ENCODE peak calls at places on chromosomes 3 and 15, in four cellular contexts. D, J, M and Q are unnamed samples.

GRCh38 chr15:79027532-79028410 is 62.8 kb downstream of the RASGRF1 start:
- DNase-seq in D (no peak), J (no peak), M (no peak), Q (no peak)

GRCh38 chr15:43225201-43225949 is 4.6 kb upstream of the EPB42 start:
- DNase-seq in D (no peak), J (peak; percentile 45), M (peak; percentile 78), Q (no peak)

GRCh38 chr15:74419432-74419831 is 14.3 kb downstream of the SEMA7A start:
- DNase-seq in D (no peak), J (no peak), M (no peak), Q (no peak)

GRCh38 chr3:10511809-10512494 is 6.6 kb upstream of the ATP2B2 start:
- DNase-seq in D (no peak), J (no peak), M (peak; percentile 47), Q (no peak)

GRCh38 chr3:109234300-109234699 is 82.0 kb downstream of the DPPA2 start:
- DNase-seq in D (no peak), J (no peak), M (no peak), Q (no peak)

GRCh38 chr3:192082733-192083660 is 622.0 kb downstream of the PYDC2 start:
- DNase-seq in D (no peak), J (no peak), M (no peak), Q (no peak)

GRCh38 chr3:52140000-52140399 is 14.2 kb downstream of the POC1A start:
- DNase-seq in D (peak; percentile 76), J (no peak), M (no peak), Q (no peak)

GRCh38 chr3:126522363-126522788 is 1.6 kb upstream of the CHST13 start:
- DNase-seq in D (peak; percentile 55), J (no peak), M (peak; percentile 58), Q (peak; percentile 45)

GRCh38 chr15:47987908-47988532 is 132.8 kb upstream of the SLC24A5 start:
- DNase-seq in D (no peak), J (no peak), M (peak; percentile 81), Q (no peak)

GRCh38 chr3:32593903-32594525 is 23.4 kb upstream of the DYNC1LI1 start:
- DNase-seq in D (no peak), J (no peak), M (peak; percentile 70), Q (no peak)

GRCh38 chr3:194132465-194133358 is 3.2 kb upstream of the HES1 start:
- DNase-seq in D (no peak), J (peak; percentile 97), M (peak; percentile 16), Q (no peak)

GRCh38 chr3:50268703-50269451 is at the start of gene SEMA3B:
- DNase-seq in D (peak; percentile 69), J (peak; percentile 86), M (no peak), Q (no peak)

GRCh38 chr15:29937956-29938355 is 115.7 kb upstream of the TJP1 start:
- DNase-seq in D (no peak), J (peak; percentile 81), M (peak; percentile 29), Q (no peak)

GRCh38 chr3:31307131-31307785 is 225.5 kb upstream of the STT3B start:
- DNase-seq in D (no peak), J (no peak), M (peak; percentile 50), Q (no peak)

GRCh38 chr3:45153658-45154437 is 7.7 kb upstream of the CDCP1 start:
- DNase-seq in D (no peak), J (peak; percentile 66), M (peak; percentile 75), Q (no peak)

GRCh38 chr3:45152307-45152706 is 6.1 kb upstream of the CDCP1 start:
- DNase-seq in D (no peak), J (no peak), M (no peak), Q (no peak)

GRCh38 chr3:45148921-45149320 is 2.7 kb upstream of the CDCP1 start:
- DNase-seq in D (no peak), J (no peak), M (no peak), Q (no peak)

GRCh38 chr3:45151100-45151499 is 4.9 kb upstream of the CDCP1 start:
- DNase-seq in D (no peak), J (no peak), M (no peak), Q (no peak)

GRCh38 chr3:45154641-45155147 is 8.5 kb upstream of the CDCP1 start:
- DNase-seq in D (no peak), J (peak; percentile 93), M (no peak), Q (no peak)
- TF ChIP-seq CTCF in D (no peak), J (no peak), M (no peak), Q (no peak)

DNA sequence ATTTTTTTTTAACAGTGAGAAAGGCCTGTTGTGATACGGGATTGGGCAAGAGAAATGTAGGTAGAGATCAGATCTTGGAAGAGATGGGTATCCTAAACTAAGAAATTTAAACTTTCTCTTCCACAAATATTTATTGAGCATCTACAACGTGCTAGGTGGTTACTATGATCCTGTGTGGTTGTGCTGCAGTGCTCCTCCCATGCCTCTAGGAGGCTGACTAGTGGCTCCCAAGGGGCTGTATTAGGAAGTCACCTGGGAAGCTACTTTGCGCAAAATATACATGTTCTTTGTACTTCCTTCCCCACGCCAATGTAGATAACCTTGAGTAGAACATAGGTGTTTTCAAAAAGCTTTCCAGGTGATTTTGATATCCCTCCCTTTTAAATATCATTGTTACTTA is 27.2 kb downstream of the USP3 start:
- DNase-seq in D (no peak), J (no peak), M (no peak), Q (no peak)
- TF ChIP-seq CTCF in D (no peak), J (no peak), M (peak; percentile 21), Q (no peak)

GRCh38 chr3:100702082-100703014 is 6.9 kb upstream of the TFG start:
- DNase-seq in D (no peak), J (no peak), M (no peak), Q (no peak)
- TF ChIP-seq CTCF in D (no peak), J (no peak), M (no peak), Q (no peak)

GRCh38 chr15:59396660-59397059 is 24.0 kb upstream of the MYO1E start:
- DNase-seq in D (no peak), J (no peak), M (no peak), Q (no peak)
- TF ChIP-seq CTCF in D (no peak), J (no peak), M (peak; percentile 8), Q (no peak)

GRCh38 chr3:36957072-36957471 is 12.2 kb upstream of the TRANK1 start:
- DNase-seq in D (no peak), J (no peak), M (no peak), Q (no peak)
- TF ChIP-seq CTCF in D (no peak), J (no peak), M (peak; percentile 8), Q (no peak)

GRCh38 chr3:113673593-113673992 is 22.8 kb downstream of the USF3 start:
- DNase-seq in D (no peak), J (no peak), M (no peak), Q (no peak)
- TF ChIP-seq CTCF in D (no peak), J (no peak), M (no peak), Q (no peak)